ENCODE peak calls at places on chromosomes 7 and 10, in ten cellular contexts. U is tibial artery; V is Peyer's patch; B is CD8-positive, alpha-beta T cell; T is K562; C is kidney; K is AG04450; Y is sigmoid colon; I is ascending aorta; R is astrocyte. M is an unnamed sample.

GRCh38 chr10:6024334-6024682 is 37.9 kb downstream of the IL2RA start:
- DNase-seq in U (no peak), V (no peak), B (no peak), T (no peak), C (no peak), K (no peak), Y (no peak), I (no peak), R (no peak), M (no peak)

GRCh38 chr7:2376351-2377154 is 21.9 kb downstream of the EIF3B start:
- DNase-seq in U (no peak), V (no peak), B (no peak), T (no peak), C (no peak), K (no peak), Y (no peak), I (no peak), R (no peak), M (no peak)

GRCh38 chr7:39248041-39248692 is 270.5 kb downstream of the POU6F2 start:
- DNase-seq in U (no peak), V (no peak), B (no peak), T (no peak), C (no peak), K (no peak), Y (no peak), I (no peak), R (no peak), M (peak)

GRCh38 chr10:87668324-87669054 is 8.8 kb downstream of the PAPSS2 start:
- DNase-seq in U (no peak), V (no peak), B (no peak), T (no peak), C (no peak), K (no peak), Y (no peak), I (no peak), R (no peak), M (no peak)

GRCh38 chr7:108347616-108348015 is 108.6 kb downstream of the NRCAM start:
- DNase-seq in U (no peak), V (no peak), B (no peak), T (peak), C (no peak), K (no peak), Y (no peak), I (no peak), R (peak), M (no peak)

GRCh38 chr10:97889461-97890265 is 40.0 kb downstream of the GOLGA7B start:
- DNase-seq in U (no peak), V (peak), B (no peak), T (peak), C (peak), K (no peak), Y (no peak), I (no peak), R (peak), M (no peak)

GRCh38 chr10:48779077-48779476 is 94.4 kb downstream of the WDFY4 start:
- DNase-seq in U (no peak), V (no peak), B (no peak), T (no peak), C (no peak), K (no peak), Y (no peak), I (no peak), R (no peak), M (no peak)

GRCh38 chr7:2018786-2019692 is 213.7 kb downstream of the MAD1L1 start:
- DNase-seq in U (peak), V (peak), B (no peak), T (peak), C (peak), K (peak), Y (peak), I (peak), R (peak), M (no peak)

GRCh38 chr10:1873916-1874315 is 136.6 kb upstream of the ADARB2 start:
- DNase-seq in U (no peak), V (no peak), B (no peak), T (no peak), C (no peak), K (no peak), Y (no peak), I (no peak), R (no peak), M (no peak)

GRCh38 chr10:35739998-35740397 is 97.9 kb upstream of the FZD8 start:
- DNase-seq in U (no peak), V (no peak), B (no peak), T (no peak), C (no peak), K (no peak), Y (no peak), I (no peak), R (peak), M (no peak)

GRCh38 chr7:116340201-116340847 is 130.0 kb downstream of the TES start:
- DNase-seq in U (no peak), V (no peak), B (no peak), T (no peak), C (no peak), K (no peak), Y (no peak), I (no peak), R (peak), M (no peak)

GRCh38 chr10:102777696-102778530 is 34.2 kb downstream of the WBP1L start:
- DNase-seq in U (no peak), V (no peak), B (no peak), T (no peak), C (no peak), K (no peak), Y (no peak), I (no peak), R (no peak), M (peak)

GRCh38 chr7:2014391-2015241 is 218.1 kb downstream of the MAD1L1 start:
- DNase-seq in U (peak), V (peak), B (no peak), T (no peak), C (peak), K (no peak), Y (peak), I (no peak), R (no peak), M (no peak)

GRCh38 chr10:63700209-63700934 is 179.2 kb downstream of the REEP3 start:
- DNase-seq in U (peak), V (no peak), B (no peak), T (no peak), C (peak), K (peak), Y (no peak), I (peak), R (peak), M (no peak)

GRCh38 chr7:31203551-31203950 is 137.0 kb downstream of the NEUROD6 start:
- DNase-seq in U (no peak), V (no peak), B (no peak), T (no peak), C (no peak), K (no peak), Y (no peak), I (no peak), R (no peak), M (no peak)

GRCh38 chr7:114416089-114416990 is 1.7 kb downstream of the FOXP2 start:
- DNase-seq in U (no peak), V (no peak), B (no peak), T (no peak), C (no peak), K (no peak), Y (no peak), I (no peak), R (no peak), M (no peak)

GRCh38 chr7:132991615-132992587 is 90.0 kb downstream of the CHCHD3 start:
- DNase-seq in U (no peak), V (no peak), B (no peak), T (no peak), C (no peak), K (no peak), Y (no peak), I (no peak), R (no peak), M (no peak)

GRCh38 chr10:23521735-23522134 is 82.9 kb downstream of the OTUD1 start:
- DNase-seq in U (no peak), V (no peak), B (no peak), T (no peak), C (no peak), K (no peak), Y (no peak), I (no peak), R (no peak), M (no peak)

GRCh38 chr10:103078676-103079075 is 114.4 kb downstream of the NT5C2 start:
- DNase-seq in U (no peak), V (no peak), B (no peak), T (no peak), C (no peak), K (no peak), Y (no peak), I (no peak), R (no peak), M (no peak)

GRCh38 chr10:7560519-7560918 is 106.2 kb downstream of the ITIH5 start:
- DNase-seq in U (no peak), V (no peak), B (no peak), T (no peak), C (no peak), K (no peak), Y (no peak), I (no peak), R (no peak), M (no peak)

GRCh38 chr7:145691377-145691914 is 425.2 kb upstream of the CNTNAP2 start:
- DNase-seq in U (no peak), V (no peak), B (no peak), T (no peak), C (no peak), K (no peak), Y (no peak), I (no peak), R (no peak), M (no peak)

GRCh38 chr10:87850742-87851205 is 12.6 kb downstream of the KLLN start:
- DNase-seq in U (peak), V (no peak), B (peak), T (peak), C (no peak), K (no peak), Y (peak), I (no peak), R (peak), M (peak)

GRCh38 chr10:79322616-79323566 is 24.4 kb upstream of the PPIF start:
- DNase-seq in U (peak), V (no peak), B (peak), T (no peak), C (peak), K (no peak), Y (peak), I (peak), R (peak), M (no peak)

GRCh38 chr7:98265841-98266271 is 13.8 kb upstream of the TECPR1 start:
- DNase-seq in U (no peak), V (no peak), B (no peak), T (no peak), C (no peak), K (no peak), Y (no peak), I (no peak), R (peak), M (no peak)

GRCh38 chr10:14527134-14527780 is 196.5 kb upstream of the FRMD4A start:
- DNase-seq in U (no peak), V (no peak), B (no peak), T (no peak), C (no peak), K (no peak), Y (no peak), I (no peak), R (no peak), M (no peak)

GRCh38 chr7:38704751-38705150 is 73.6 kb upstream of the AMPH start:
- DNase-seq in U (no peak), V (no peak), B (no peak), T (no peak), C (no peak), K (no peak), Y (no peak), I (no peak), R (no peak), M (no peak)

GRCh38 chr10:73096041-73096451 is 620 bp downstream of the P4HA1 start:
- DNase-seq in U (peak), V (peak), B (peak), T (peak), C (peak), K (no peak), Y (peak), I (no peak), R (peak), M (peak)

GRCh38 chr7:35420657-35421056 is 166.8 kb upstream of the TBX20 start:
- DNase-seq in U (no peak), V (no peak), B (no peak), T (no peak), C (no peak), K (no peak), Y (no peak), I (no peak), R (no peak), M (no peak)

GRCh38 chr10:80468002-80468401 is 13.9 kb downstream of the TSPAN14 start:
- DNase-seq in U (peak), V (no peak), B (peak), T (no peak), C (peak), K (no peak), Y (peak), I (peak), R (no peak), M (no peak)

GRCh38 chr7:53800746-53801145 is 741.4 kb upstream of the VSTM2A start:
- DNase-seq in U (no peak), V (no peak), B (no peak), T (no peak), C (no peak), K (no peak), Y (no peak), I (no peak), R (no peak), M (no peak)

GRCh38 chr10:103513383-103514060 is 20.0 kb downstream of the NEURL1 start:
- DNase-seq in U (no peak), V (no peak), B (no peak), T (no peak), C (peak), K (no peak), Y (no peak), I (no peak), R (no peak), M (no peak)

GRCh38 chr7:125423444-125424155 is 494.0 kb upstream of the POT1 start:
- DNase-seq in U (no peak), V (no peak), B (no peak), T (no peak), C (no peak), K (no peak), Y (no peak), I (no peak), R (peak), M (no peak)

GRCh38 chr10:87865201-87866025 is 2.0 kb downstream of the PTEN start:
- DNase-seq in U (no peak), V (no peak), B (no peak), T (no peak), C (no peak), K (no peak), Y (no peak), I (no peak), R (no peak), M (no peak)

GRCh38 chr7:27434729-27435400 is 192.3 kb downstream of the EVX1 start:
- DNase-seq in U (no peak), V (no peak), B (no peak), T (no peak), C (no peak), K (no peak), Y (no peak), I (no peak), R (no peak), M (no peak)
- TF ChIP-seq CTCF in U (no peak), V (no peak), B (no peak), T (no peak), C (no peak), K (peak), Y (no peak), I (no peak), R (no peak), M (no peak)

DNA sequence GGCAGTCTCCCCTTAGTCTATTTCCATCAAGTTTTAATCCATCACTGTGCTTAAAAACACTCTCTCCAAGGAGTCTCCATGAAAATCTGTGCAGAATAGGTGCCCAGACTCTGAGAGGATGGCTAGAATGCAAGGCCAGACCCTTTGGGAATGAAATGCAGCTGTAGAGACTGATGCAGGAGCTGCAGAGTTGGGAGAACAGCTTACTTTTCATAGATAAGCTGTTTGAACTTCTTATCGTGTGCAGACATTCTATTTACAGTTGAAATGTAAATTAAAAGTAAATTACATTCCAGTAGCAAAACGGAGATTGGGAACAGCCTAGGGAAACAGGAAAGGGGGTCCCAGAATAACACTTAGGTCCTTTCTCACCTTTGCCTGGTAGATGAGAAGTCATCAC is 14.9 kb downstream of the ZNF22 start:
- DNase-seq in U (no peak), V (no peak), B (no peak), T (no peak), C (no peak), K (no peak), Y (no peak), I (no peak), R (no peak), M (no peak)
- H3K4me3 ChIP-seq in U (no peak), V (no peak), B (no peak), T (no peak), C (no peak), K (no peak), Y (no peak), I (no peak), R (no peak), M (no peak)

DNA sequence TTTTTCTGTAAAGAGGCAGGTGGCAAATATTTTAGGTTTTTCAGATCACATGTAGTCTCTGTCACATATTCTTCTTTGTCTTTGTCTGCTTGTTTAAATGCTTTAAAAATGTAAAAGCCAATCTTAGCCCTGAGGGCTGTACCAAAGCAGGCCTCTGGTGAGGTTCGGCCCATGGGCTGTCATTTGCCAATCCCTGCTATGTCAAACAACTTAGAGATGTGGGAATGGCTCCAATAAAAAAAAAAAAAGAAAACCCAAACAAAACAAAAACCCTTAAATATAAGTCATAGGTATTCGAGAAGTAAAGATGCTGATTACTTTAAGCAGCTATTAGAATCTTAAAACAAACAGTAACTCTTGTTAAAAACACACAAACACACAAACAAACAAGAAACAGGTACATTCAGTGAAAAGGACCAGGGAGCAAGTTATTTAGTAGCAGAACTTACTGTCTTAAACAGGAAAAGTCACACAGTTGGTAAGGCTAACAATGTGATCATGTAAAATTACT is 61.4 kb upstream of the NAMPT start:
- DNase-seq in U (no peak), V (no peak), B (no peak), T (no peak), C (no peak), K (no peak), Y (no peak), I (no peak), R (no peak), M (no peak)
- H3K27ac ChIP-seq in U (no peak), V (no peak), B (no peak), T (peak), C (no peak), K (no peak), Y (no peak), I (no peak), R (peak), M (no peak)

GRCh38 chr7:156560075-156560474 is 80.5 kb upstream of the RNF32 start:
- DNase-seq in U (no peak), V (no peak), B (no peak), T (peak), C (no peak), K (no peak), Y (no peak), I (no peak), R (no peak), M (no peak)
- TF ChIP-seq CTCF in U (no peak), V (peak), B (no peak), T (peak), C (no peak), K (no peak), Y (no peak), I (no peak), R (peak), M (peak)

GRCh38 chr10:125836746-125837145 is 13.4 kb downstream of the BCCIP start:
- DNase-seq in U (no peak), V (no peak), B (no peak), T (no peak), C (no peak), K (no peak), Y (no peak), I (no peak), R (no peak), M (no peak)
- H3K4me3 ChIP-seq in U (no peak), V (no peak), B (no peak), T (no peak), C (no peak), K (no peak), Y (no peak), I (no peak), R (no peak), M (no peak)

GRCh38 chr7:157032128-157032527 is 21.7 kb upstream of the MNX1 start:
- DNase-seq in U (no peak), V (no peak), B (no peak), T (no peak), C (no peak), K (no peak), Y (no peak), I (no peak), R (no peak), M (no peak)
- H3K27ac ChIP-seq in U (no peak), V (no peak), B (no peak), T (no peak), C (no peak), K (no peak), Y (no peak), I (no peak), R (no peak), M (no peak)

GRCh38 chr10:13103554-13103953 is 3.6 kb downstream of the OPTN start:
- DNase-seq in U (no peak), V (no peak), B (no peak), T (no peak), C (no peak), K (no peak), Y (no peak), I (no peak), R (no peak), M (no peak)

GRCh38 chr10:13102002-13102794 is 2.2 kb downstream of the OPTN start:
- DNase-seq in U (no peak), V (no peak), B (no peak), T (no peak), C (no peak), K (no peak), Y (no peak), I (no peak), R (no peak), M (no peak)

GRCh38 chr10:13100349-13101294 is 659 bp downstream of the OPTN start:
- DNase-seq in U (peak), V (peak), B (peak), T (no peak), C (peak), K (no peak), Y (peak), I (no peak), R (peak), M (peak)

GRCh38 chr10:13099144-13099665 is 758 bp upstream of the OPTN start:
- DNase-seq in U (no peak), V (peak), B (peak), T (peak), C (peak), K (no peak), Y (peak), I (no peak), R (no peak), M (peak)

GRCh38 chr10:13099666-13100348 is at the start of gene OPTN:
- DNase-seq in U (peak), V (peak), B (peak), T (peak), C (peak), K (peak), Y (peak), I (peak), R (peak), M (peak)
- TF ChIP-seq CTCF in U (peak), V (peak), B (peak), T (peak), C (peak), K (peak), Y (peak), I (peak), R (peak), M (peak)

M was measured in WERI-Rb-1.